ENCODE peak calls at places on chromosomes 2 and 18, in nine cellular contexts. D is neural crest cell; U is CD8-positive, alpha-beta T cell; C is uterus; Q is GM20000; A is kidney epithelial cell; Z is D721Med; J is psoas muscle; F is epithelial cell of proximal tubule. V is an unnamed sample.

GRCh38 chr2:213018340-213018901 is 133.0 kb downstream of the IKZF2 start:
- DNase-seq in D (no peak), J (no peak), U (no peak), F (no peak), A (no peak), Z (no peak), Q (no peak), C (no peak), V (no peak)

GRCh38 chr2:186695081-186695756 is 1.4 kb downstream of the FAM171B start:
- DNase-seq in Q (peak), Z (no peak), A (no peak), D (no peak), C (no peak), U (no peak), F (no peak), J (no peak), V (no peak)

GRCh38 chr2:235497096-235497495 is 3.3 kb downstream of the AGAP1 start:
- DNase-seq in A (no peak), U (no peak), C (no peak), F (no peak), Z (no peak), Q (peak), D (no peak), J (no peak), V (no peak)

GRCh38 chr2:38620282-38620977 is 17.7 kb upstream of the HNRNPLL start:
- DNase-seq in Z (no peak), J (no peak), C (no peak), U (no peak), Q (no peak), D (no peak), F (no peak), A (no peak), V (no peak)

GRCh38 chr18:13998571-13998970 is 83.2 kb upstream of the MC2R start:
- DNase-seq in Q (no peak), J (no peak), U (no peak), Z (no peak), D (no peak), C (no peak), F (no peak), A (no peak), V (no peak)

GRCh38 chr18:7904529-7904928 is 337.4 kb downstream of the PTPRM start:
- DNase-seq in F (no peak), D (no peak), Q (no peak), Z (no peak), C (no peak), A (no peak), J (no peak), U (no peak), V (no peak)

GRCh38 chr2:217079165-217079564 is 219.3 kb upstream of the TNP1 start:
- DNase-seq in U (no peak), Q (no peak), J (no peak), D (no peak), Z (no peak), A (no peak), C (no peak), F (no peak), V (no peak)

GRCh38 chr2:71905205-71905604 is 242.5 kb downstream of the CYP26B1 start:
- DNase-seq in U (no peak), Z (no peak), D (no peak), A (no peak), Q (no peak), F (no peak), J (no peak), C (no peak), V (no peak)

GRCh38 chr2:134660619-134661403 is 58.0 kb downstream of the TMEM163 start:
- DNase-seq in U (no peak), Q (no peak), J (no peak), Z (no peak), F (no peak), A (no peak), D (no peak), C (no peak), V (no peak)

GRCh38 chr2:191968151-191968550 is 121.3 kb upstream of the CAVIN2 start:
- DNase-seq in A (no peak), C (no peak), D (no peak), U (no peak), F (no peak), Q (no peak), Z (no peak), J (no peak), V (no peak)

GRCh38 chr2:206004004-206004693 is 81.8 kb downstream of the INO80D start:
- DNase-seq in A (no peak), F (no peak), C (no peak), D (no peak), Z (no peak), J (no peak), Q (no peak), U (no peak), V (peak)

GRCh38 chr2:186968277-186968676 is 119.3 kb upstream of the ZSWIM2 start:
- DNase-seq in Z (no peak), D (no peak), C (no peak), A (no peak), J (no peak), F (no peak), Q (peak), U (no peak), V (no peak)

GRCh38 chr2:238784671-238785527 is 63.0 kb upstream of the TWIST2 start:
- DNase-seq in U (peak), F (no peak), Z (peak), C (peak), Q (peak), J (peak), D (peak), A (peak), V (peak)

GRCh38 chr2:231367178-231367577 is 28.3 kb upstream of the B3GNT7 start:
- DNase-seq in Q (no peak), D (no peak), F (no peak), Z (no peak), U (no peak), C (no peak), A (no peak), J (no peak), V (no peak)

GRCh38 chr18:79964330-79965118 is at the start of gene HSBP1L1:
- DNase-seq in A (no peak), J (peak), D (peak), Q (peak), C (no peak), F (no peak), U (peak), Z (no peak), V (peak)

GRCh38 chr2:71700041-71700879 is 246.9 kb downstream of the DYSF start:
- DNase-seq in A (no peak), F (no peak), Z (no peak), C (no peak), D (no peak), J (no peak), U (no peak), Q (no peak), V (no peak)

GRCh38 chr18:78363556-78363955 is 616.1 kb upstream of the SALL3 start:
- DNase-seq in Q (no peak), J (no peak), U (no peak), A (no peak), F (no peak), D (no peak), C (no peak), Z (no peak), V (no peak)

GRCh38 chr18:10142496-10143160 is 228.8 kb downstream of the VAPA start:
- DNase-seq in U (no peak), D (no peak), A (no peak), F (no peak), C (no peak), Z (no peak), Q (no peak), J (no peak), V (no peak)

GRCh38 chr2:227860116-227860724 is 11.2 kb upstream of the DAW1 start:
- DNase-seq in U (no peak), Z (no peak), D (no peak), F (no peak), Q (no peak), C (no peak), A (no peak), J (no peak), V (no peak)

GRCh38 chr2:241870081-241870541 is 582 bp downstream of the RTP5 start:
- DNase-seq in F (no peak), A (no peak), D (no peak), U (no peak), C (no peak), J (peak), Q (no peak), Z (no peak), V (no peak)

GRCh38 chr2:181466661-181467576 is 9.7 kb downstream of the ITGA4 start:
- DNase-seq in F (no peak), J (peak), A (no peak), Q (no peak), Z (no peak), D (peak), U (peak), C (peak), V (peak)

GRCh38 chr18:42310956-42311355 is 355.9 kb downstream of the PIK3C3 start:
- DNase-seq in A (peak), Q (no peak), D (no peak), F (peak), J (peak), Z (no peak), U (no peak), C (no peak), V (no peak)

GRCh38 chr2:110837421-110838409 is 105.3 kb downstream of the ACOXL start:
- DNase-seq in Q (no peak), J (no peak), A (no peak), D (peak), U (no peak), C (no peak), Z (no peak), F (no peak), V (no peak)
- TF ChIP-seq CTCF in Q (no peak), J (no peak), A (no peak), D (no peak), U (no peak), C (no peak), Z (no peak), F (no peak), V (no peak)

DNA sequence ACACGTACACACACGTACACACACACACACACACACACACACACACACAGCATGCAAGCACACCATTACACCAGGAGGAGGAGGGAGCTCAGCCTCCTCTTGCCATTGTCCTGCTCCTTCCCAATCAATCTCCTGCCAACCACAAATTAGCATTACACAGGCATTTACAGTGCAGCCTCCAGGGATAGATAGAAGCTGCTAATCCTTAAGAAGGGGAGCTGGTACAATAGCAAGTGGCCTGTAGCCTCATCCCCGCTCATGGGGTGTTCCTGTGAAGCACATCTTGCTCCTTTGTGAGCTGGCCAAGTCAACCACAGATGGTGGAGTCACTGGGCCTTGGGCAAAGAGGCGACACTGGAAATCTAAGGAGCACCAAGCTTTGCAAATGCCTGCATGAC is 110.4 kb upstream of the PKDCC start:
- DNase-seq in C (no peak), A (no peak), D (peak), F (no peak), J (no peak), U (no peak), Q (no peak), Z (no peak), V (no peak)
- TF ChIP-seq CTCF in C (no peak), A (no peak), D (no peak), F (no peak), J (no peak), U (no peak), Q (no peak), Z (no peak), V (no peak)

GRCh38 chr2:211351998-211352397 is 795.6 kb downstream of the CPS1 start:
- DNase-seq in Z (no peak), U (no peak), A (no peak), D (no peak), Q (no peak), J (no peak), F (no peak), C (no peak), V (no peak)

GRCh38 chr2:211349031-211349430 is 792.6 kb downstream of the CPS1 start:
- DNase-seq in J (no peak), D (no peak), C (no peak), F (no peak), Z (no peak), U (no peak), Q (no peak), A (no peak), V (no peak)

GRCh38 chr2:211344289-211344688 is 787.9 kb downstream of the CPS1 start:
- DNase-seq in C (no peak), D (no peak), F (no peak), J (no peak), Q (no peak), Z (no peak), U (no peak), A (no peak), V (no peak)

GRCh38 chr2:211347328-211347727 is 790.9 kb downstream of the CPS1 start:
- DNase-seq in Z (no peak), D (no peak), J (no peak), F (no peak), U (no peak), A (no peak), Q (no peak), C (no peak), V (no peak)
- TF ChIP-seq CTCF in Z (no peak), D (peak), J (no peak), F (peak), U (no peak), A (no peak), Q (no peak), C (no peak), V (no peak)

GRCh38 chr2:237688081-237688480 is 60.7 kb downstream of the LRRFIP1 start:
- DNase-seq in C (no peak), Q (no peak), A (no peak), F (no peak), U (no peak), Z (no peak), J (no peak), D (no peak), V (no peak)

GRCh38 chr2:237689569-237690131 is 62.3 kb downstream of the LRRFIP1 start:
- DNase-seq in D (no peak), J (no peak), A (no peak), U (no peak), C (no peak), F (no peak), Z (no peak), Q (no peak), V (no peak)

GRCh38 chr2:237687666-237688065 is 60.3 kb downstream of the LRRFIP1 start:
- DNase-seq in J (peak), C (peak), Q (peak), F (peak), U (peak), D (no peak), Z (no peak), A (peak), V (no peak)

GRCh38 chr2:237685408-237685807 is 58.0 kb downstream of the LRRFIP1 start:
- DNase-seq in F (no peak), U (no peak), Q (no peak), C (no peak), Z (no peak), D (no peak), J (no peak), A (no peak), V (no peak)

DNA sequence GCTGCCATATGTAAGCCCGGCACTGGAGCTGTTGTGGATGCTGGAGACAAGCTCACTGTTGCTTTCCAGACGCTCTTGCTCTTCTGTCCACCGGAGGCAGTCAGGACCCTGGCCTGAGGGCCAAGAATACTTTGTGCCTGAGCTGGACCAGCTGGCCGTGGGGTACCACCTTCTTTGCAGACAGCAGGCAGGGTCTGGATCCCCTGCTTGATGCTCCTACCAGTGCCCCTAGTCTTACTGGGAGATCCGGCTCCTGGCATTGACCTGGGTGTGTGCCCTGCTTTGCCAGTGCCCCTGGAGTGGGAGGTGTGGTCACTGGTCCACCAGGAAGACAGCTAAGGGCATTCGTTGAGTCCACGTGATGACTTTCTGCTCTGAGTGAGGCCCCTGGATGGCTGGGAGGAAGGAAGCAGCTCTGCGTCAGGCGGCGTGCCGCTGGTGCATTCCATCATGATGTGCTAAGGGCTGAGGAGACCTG is 59.3 kb downstream of the LRRFIP1 start:
- DNase-seq in D (no peak), Q (no peak), J (no peak), C (peak), A (no peak), F (no peak), U (no peak), Z (no peak), V (no peak)
- TF ChIP-seq CTCF in D (peak), Q (peak), J (no peak), C (no peak), A (no peak), F (peak), U (no peak), Z (no peak), V (no peak)

GRCh38 chr2:152792973-152793372 is 74.6 kb downstream of the ARL6IP6 start:
- DNase-seq in D (no peak), Q (no peak), J (no peak), Z (no peak), A (no peak), U (no peak), F (no peak), C (no peak), V (no peak)
- TF ChIP-seq CTCF in D (no peak), Q (no peak), J (no peak), Z (no peak), A (no peak), U (no peak), F (no peak), C (no peak), V (no peak)

GRCh38 chr18:12326711-12327460 is 18.8 kb downstream of the TUBB6 start:
- DNase-seq in C (no peak), Q (no peak), F (no peak), J (no peak), U (no peak), A (no peak), D (no peak), Z (no peak), V (no peak)

GRCh38 chr18:12328179-12328823 is 20.3 kb downstream of the TUBB6 start:
- DNase-seq in F (no peak), U (no peak), Z (no peak), A (no peak), J (no peak), C (no peak), D (no peak), Q (no peak), V (no peak)

GRCh38 chr18:12329125-12329698 is 21.2 kb downstream of the TUBB6 start:
- DNase-seq in C (no peak), Q (no peak), U (no peak), J (no peak), A (no peak), F (no peak), D (no peak), Z (no peak), V (no peak)

GRCh38 chr18:12325726-12326245 is 17.7 kb downstream of the TUBB6 start:
- DNase-seq in Z (no peak), U (no peak), C (no peak), Q (no peak), J (no peak), D (no peak), A (no peak), F (no peak), V (no peak)

GRCh38 chr18:12327510-12328178 is 19.6 kb downstream of the TUBB6 start:
- DNase-seq in A (no peak), Z (peak), U (peak), Q (peak), C (peak), J (peak), F (no peak), D (peak), V (peak)
- TF ChIP-seq CTCF in A (peak), Z (peak), U (peak), Q (peak), C (peak), J (peak), F (peak), D (peak), V (peak)

DNA sequence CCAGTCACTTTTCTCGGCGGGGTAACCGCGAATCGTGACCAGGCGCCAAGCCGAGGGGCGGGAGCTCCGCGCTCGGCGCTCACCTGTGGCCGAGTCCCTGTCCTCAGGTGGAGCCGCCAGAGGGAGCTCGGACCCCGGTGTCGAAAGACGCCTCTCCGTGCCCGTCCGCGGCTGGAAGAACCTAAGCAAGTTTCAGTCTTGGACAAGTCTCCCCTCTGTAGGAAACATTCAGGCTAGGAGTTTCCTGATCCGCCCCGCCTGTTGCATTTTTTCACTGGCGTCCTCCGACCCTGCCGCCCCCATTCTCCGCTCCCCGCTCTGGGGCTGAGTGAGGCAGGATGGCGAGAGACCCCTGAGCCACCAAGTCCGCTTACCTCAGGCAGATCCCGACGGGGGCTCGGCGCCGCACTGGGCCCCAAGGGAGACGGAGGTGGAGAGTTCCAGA is 511 bp downstream of the DSEL start:
- DNase-seq in Z (peak), J (peak), Q (peak), U (peak), C (peak), F (peak), A (peak), D (peak), V (peak)
- TF ChIP-seq CTCF in Z (peak), J (peak), Q (peak), U (no peak), C (peak), F (peak), A (peak), D (peak), V (peak)

GRCh38 chr2:225326969-225327368 is 72.5 kb upstream of the NYAP2 start:
- DNase-seq in C (no peak), D (no peak), U (no peak), Q (no peak), Z (no peak), J (no peak), F (no peak), A (peak), V (no peak)

GRCh38 chr2:225328192-225328591 is 71.3 kb upstream of the NYAP2 start:
- DNase-seq in A (peak), Q (no peak), F (no peak), J (no peak), C (no peak), D (no peak), U (no peak), Z (no peak), V (no peak)
- TF ChIP-seq CTCF in A (no peak), Q (no peak), F (no peak), J (no peak), C (no peak), D (no peak), U (no peak), Z (no peak), V (no peak)

DNA sequence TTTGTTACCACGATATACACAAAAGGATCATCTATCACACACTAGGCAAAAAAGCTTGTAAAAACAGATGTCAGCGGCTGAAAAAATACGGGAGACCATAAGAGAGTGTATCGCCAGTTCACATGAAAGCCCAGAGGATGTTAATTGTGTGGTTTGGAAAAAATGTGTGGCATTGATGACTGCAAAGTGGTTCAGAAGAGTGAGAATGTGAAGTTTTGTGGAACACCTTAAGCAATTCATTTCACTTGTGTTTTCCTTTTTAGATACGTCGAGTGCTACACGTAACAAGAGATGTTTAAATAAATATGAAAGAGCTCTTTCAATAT is 61.7 kb upstream of the DAPL1 start:
- DNase-seq in Z (no peak), F (no peak), U (no peak), D (no peak), J (no peak), C (no peak), Q (no peak), A (peak), V (no peak)
- TF ChIP-seq CTCF in Z (no peak), F (no peak), U (no peak), D (no peak), J (no peak), C (no peak), Q (no peak), A (no peak), V (no peak)